ENCODE peak calls at places on chromosome 3, in four cellular contexts. G is H54, U is HEK293T, Z is T-helper 2 cell. N is an unnamed sample.

GRCh38 chr3:124873241-124873640 is 13.9 kb downstream of the ITGB5 start:
- DNase-seq in G (no peak), U (no peak), Z (no peak), N (no peak)

GRCh38 chr3:41362638-41363559 is 163.6 kb downstream of the CTNNB1 start:
- DNase-seq in G (no peak), U (no peak), Z (no peak), N (peak)

GRCh38 chr3:59992578-59992977 is 942.8 kb upstream of the CFAP20DC start:
- DNase-seq in G (no peak), U (no peak), Z (no peak), N (no peak)

GRCh38 chr3:4495294-4496110 is 2.4 kb downstream of the ITPR1 start:
- DNase-seq in G (no peak), U (no peak), Z (no peak), N (no peak)

GRCh38 chr3:10957976-10958749 is 34.4 kb upstream of the SLC6A1 start:
- DNase-seq in G (no peak), U (no peak), Z (no peak), N (no peak)

GRCh38 chr3:61669676-61670299 is 108.4 kb downstream of the PTPRG start:
- DNase-seq in G (peak), U (no peak), Z (no peak), N (no peak)

GRCh38 chr3:134473868-134474546 is 11.8 kb downstream of the ANAPC13 start:
- DNase-seq in G (no peak), U (peak), Z (peak), N (peak)

GRCh38 chr3:45214061-45214680 is 11.9 kb downstream of the TMEM158 start:
- DNase-seq in G (no peak), U (no peak), Z (no peak), N (no peak)

GRCh38 chr3:4776980-4777581 is 202.2 kb upstream of the BHLHE40 start:
- DNase-seq in G (no peak), U (no peak), Z (no peak), N (no peak)

GRCh38 chr3:161498259-161498921 is 1.8 kb downstream of the OTOL1 start:
- DNase-seq in G (no peak), U (no peak), Z (no peak), N (no peak)

GRCh38 chr3:186783731-186784515 is 546 bp downstream of the EIF4A2 start:
- DNase-seq in G (peak), U (peak), Z (peak), N (peak)

GRCh38 chr3:36763850-36764703 is at the start of gene DCLK3:
- DNase-seq in G (no peak), U (peak), Z (no peak), N (peak)

GRCh38 chr3:113034011-113034410 is 43.2 kb downstream of the GTPBP8 start:
- DNase-seq in G (no peak), U (no peak), Z (no peak), N (no peak)

GRCh38 chr3:186099178-186099577 is 9.7 kb downstream of the ETV5 start:
- DNase-seq in G (no peak), U (no peak), Z (no peak), N (no peak)

GRCh38 chr3:156150434-156151066 is 30.2 kb downstream of the KCNAB1 start:
- DNase-seq in G (peak), U (peak), Z (peak), N (peak)

GRCh38 chr3:70224337-70224736 is 88.1 kb downstream of the MDFIC2 start:
- DNase-seq in G (no peak), U (no peak), Z (no peak), N (no peak)

GRCh38 chr3:185733980-185734724 is 90.7 kb downstream of the IGF2BP2 start:
- DNase-seq in G (peak), U (peak), Z (no peak), N (peak)

GRCh38 chr3:146772211-146772743 is 167.1 kb upstream of the PLSCR5 start:
- DNase-seq in G (no peak), U (no peak), Z (no peak), N (no peak)

GRCh38 chr3:52249683-52250082 is 4.1 kb downstream of the PPM1M start:
- DNase-seq in G (no peak), U (no peak), Z (no peak), N (no peak)

GRCh38 chr3:196073188-196073838 is 8.6 kb downstream of the TFRC start:
- DNase-seq in G (peak), U (peak), Z (peak), N (peak)

GRCh38 chr3:30677347-30677685 is 70.9 kb downstream of the TGFBR2 start:
- DNase-seq in G (no peak), U (no peak), Z (no peak), N (no peak)

GRCh38 chr3:58630081-58630709 is 36.4 kb downstream of the FAM3D start:
- DNase-seq in G (peak), U (peak), Z (no peak), N (peak)

GRCh38 chr3:42262525-42262924 is 3.5 kb downstream of the CCK start:
- DNase-seq in G (peak), U (no peak), Z (no peak), N (no peak)

GRCh38 chr3:14884665-14885064 is 62.7 kb upstream of the NR2C2 start:
- DNase-seq in G (no peak), U (no peak), Z (no peak), N (no peak)

GRCh38 chr3:155352900-155353490 is 59.5 kb upstream of the STRIT1 start:
- DNase-seq in G (peak), U (peak), Z (no peak), N (no peak)

GRCh38 chr3:50352762-50353161 is 2.1 kb downstream of the CYB561D2 start:
- DNase-seq in G (no peak), U (peak), Z (no peak), N (no peak)

GRCh38 chr3:49805884-49806701 is 3.0 kb downstream of the INKA1 start:
- DNase-seq in G (no peak), U (no peak), Z (no peak), N (peak)

GRCh38 chr3:25957026-25957425 is 167.1 kb downstream of the OXSM start:
- DNase-seq in G (no peak), U (no peak), Z (no peak), N (no peak)

GRCh38 chr3:145882416-145882815 is 278.6 kb downstream of the PLOD2 start:
- DNase-seq in G (no peak), U (no peak), Z (no peak), N (no peak)

N was measured in neural crest cell.